ENCODE peak calls at places on chromosomes 5 and 9, in seven cellular contexts. H, F, M, Y, W, S and O are unnamed samples.

GRCh38 chr9:35728041-35728971 is 3.7 kb downstream of the TLN1 start:
- DNase-seq in Y (peak; percentile 41), F (peak; percentile 80), H (peak; percentile 79), W (no peak), M (peak; percentile 32), S (peak; percentile 60), O (peak; percentile 78)

GRCh38 chr5:138458353-138458752 is 6.9 kb upstream of the EGR1 start:
- DNase-seq in H (no peak), M (peak; percentile 42), S (no peak), F (no peak), Y (no peak), W (no peak), O (no peak)

GRCh38 chr9:136799854-136800657 is 3.9 kb downstream of the CCDC183 start:
- DNase-seq in W (peak; percentile 88), S (peak; percentile 89), F (peak; percentile 97), Y (peak; percentile 93), H (peak; percentile 85), M (peak; percentile 75), O (peak; percentile 97)

GRCh38 chr9:98328770-98329169 is 73.3 kb upstream of the TBC1D2 start:
- DNase-seq in S (no peak), M (no peak), Y (no peak), H (no peak), F (no peak), W (no peak), O (no peak)

GRCh38 chr5:151052834-151053233 is 28.0 kb downstream of the TNIP1 start:
- DNase-seq in H (no peak), W (no peak), S (no peak), M (no peak), Y (no peak), F (no peak), O (no peak)

GRCh38 chr5:135169753-135170152 is 135.7 kb upstream of the PITX1 start:
- DNase-seq in S (no peak), Y (no peak), H (no peak), M (no peak), W (no peak), F (no peak), O (no peak)

GRCh38 chr5:103259705-103260355 is 1.3 kb downstream of the MACIR start:
- DNase-seq in W (no peak), S (no peak), Y (no peak), H (no peak), F (peak; percentile 70), M (peak; percentile 79), O (peak; percentile 54)

GRCh38 chr5:44388504-44389409 is 463 bp downstream of the FGF10 start:
- DNase-seq in F (peak; percentile 46), S (no peak), W (no peak), M (no peak), Y (no peak), H (peak; percentile 14), O (no peak)

GRCh38 chr5:170307575-170308465 is 10.2 kb upstream of the LCP2 start:
- DNase-seq in S (peak; percentile 70), Y (peak; percentile 43), H (peak; percentile 77), M (no peak), W (no peak), F (peak; percentile 70), O (peak; percentile 52)

GRCh38 chr9:126452036-126452595 is 125.5 kb downstream of the MVB12B start:
- DNase-seq in W (no peak), M (no peak), H (no peak), Y (no peak), S (no peak), F (peak; percentile 46), O (no peak)

GRCh38 chr5:163407034-163407652 is 30.3 kb upstream of the CCNG1 start:
- DNase-seq in H (no peak), F (no peak), Y (no peak), W (no peak), S (no peak), M (no peak), O (no peak)

GRCh38 chr5:39267185-39267584 is 47.8 kb upstream of the FYB1 start:
- DNase-seq in H (no peak), W (no peak), S (no peak), Y (no peak), F (no peak), M (no peak), O (no peak)
- H3K27ac ChIP-seq in H (no peak overlapping the region), W (no peak overlapping the region), S (no peak overlapping the region), Y (no peak overlapping the region), F (no peak overlapping the region), M (no peak overlapping the region), O (no peak overlapping the region)

GRCh38 chr9:88805217-88805943 is 185.9 kb upstream of the S1PR3 start:
- DNase-seq in F (no peak), M (no peak), W (no peak), H (no peak), S (no peak), Y (no peak), O (no peak)

GRCh38 chr9:88808761-88809370 is 182.4 kb upstream of the S1PR3 start:
- DNase-seq in Y (no peak), F (no peak), S (no peak), H (no peak), W (no peak), M (no peak), O (no peak)

GRCh38 chr9:88808019-88808656 is 183.1 kb upstream of the S1PR3 start:
- DNase-seq in H (no peak), S (no peak), W (no peak), F (no peak), M (no peak), Y (no peak), O (no peak)

GRCh38 chr9:88809371-88809770 is 181.9 kb upstream of the S1PR3 start:
- DNase-seq in F (no peak), W (no peak), H (no peak), M (no peak), S (no peak), Y (no peak), O (no peak)

DNA sequence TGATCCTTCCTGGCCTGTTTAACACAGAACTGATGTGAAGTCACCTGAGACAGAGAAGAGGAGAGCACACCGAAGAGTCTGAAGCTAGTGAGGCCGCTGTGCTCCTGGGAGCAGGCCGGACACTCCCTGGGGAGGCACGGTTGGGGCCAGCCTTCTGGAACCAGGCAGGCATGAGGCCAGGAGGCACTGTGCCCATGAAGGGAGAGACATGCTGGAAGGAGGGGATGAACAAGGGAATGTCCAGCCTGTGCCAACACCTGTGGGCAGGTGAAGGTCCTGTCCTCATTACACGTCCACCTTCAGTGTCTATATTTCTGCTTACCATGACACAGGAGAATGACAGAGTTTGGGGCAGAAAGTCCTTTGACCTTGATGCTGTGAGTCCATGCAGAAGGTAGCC is 183.8 kb upstream of the S1PR3 start:
- DNase-seq in M (no peak), S (no peak), Y (no peak), F (no peak), W (no peak), H (no peak), O (no peak)
- H3K27ac ChIP-seq in M (no peak overlapping the region), S (no peak overlapping the region), Y (no peak overlapping the region), F (no peak overlapping the region), W (no peak overlapping the region), H (peak overlapping the region; percentile 16), O (no peak overlapping the region)

GRCh38 chr5:168978015-168978414 is 322.9 kb downstream of the SLIT3 start:
- DNase-seq in W (no peak), S (peak; percentile 65), F (no peak), M (no peak), Y (no peak), H (no peak), O (no peak)
- H3K27ac ChIP-seq in W (no peak overlapping the region), S (peak overlapping the region; percentile 29), F (no peak overlapping the region), M (no peak overlapping the region), Y (no peak overlapping the region), H (no peak overlapping the region), O (no peak overlapping the region)

DNA sequence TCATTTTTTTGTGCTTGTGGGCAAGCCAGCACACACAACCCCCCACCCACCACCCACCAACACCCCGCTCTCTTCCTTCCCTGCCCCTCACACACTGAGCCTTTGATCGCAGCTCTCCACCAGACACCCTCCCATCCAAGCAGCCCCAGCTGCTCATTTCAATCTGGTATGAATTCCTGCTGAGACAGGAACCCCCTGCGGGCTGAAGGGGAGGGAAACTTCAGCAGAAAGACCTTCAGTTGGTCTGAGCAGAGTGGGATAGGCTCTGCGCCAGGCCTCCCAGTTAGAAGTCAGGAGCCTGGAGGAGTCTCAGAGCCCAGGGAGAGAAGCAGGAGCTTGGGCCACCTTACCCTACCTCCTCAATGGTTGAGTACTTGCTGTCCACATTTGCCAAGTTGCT is 7.2 kb downstream of the PCDHGC5 start:
- DNase-seq in W (no peak), M (no peak), F (no peak), H (no peak), S (no peak), Y (no peak), O (no peak)
- H3K27ac ChIP-seq in W (no peak overlapping the region), M (peak overlapping the region; percentile 89), F (no peak overlapping the region), H (no peak overlapping the region), S (no peak overlapping the region), Y (no peak overlapping the region), O (no peak overlapping the region)